ENCODE peak calls at places on chromosomes 12 and 14, in ten cellular contexts. One of them, this sample, is unnamed.

GRCh38 chr12:15220451-15220850 is 766 bp downstream of the RERG start:
- DNase-seq in activated naive CD4-positive, alpha-beta T cell treated with anti-CD3 and anti-CD28 coated beads, Interleukin-2, amount 10 ng/mL, durations not matched to agents 7 days and 5 days: no peak
- DNase-seq in NCI-H2029 treated with DMSO at 0.1 percent for 48 hours: no peak
- DNase-seq in NCI-H774: no peak
- DNase-seq in skeletal muscle cell: no peak
- DNase-seq in SW480: no peak
- DNase-seq in MCF 10A: no peak
- DNase-seq in progenitor cell of endocrine pancreas: no peak
- DNase-seq in islet precursor cell: no peak
- DNase-seq in cerebellum: no peak
- DNase-seq in this sample: no peak

GRCh38 chr14:37237735-37238200 is 40.0 kb downstream of the MIPOL1 start:
- DNase-seq in activated naive CD4-positive, alpha-beta T cell treated with anti-CD3 and anti-CD28 coated beads, Interleukin-2, amount 10 ng/mL, durations not matched to agents 7 days and 5 days: no peak
- DNase-seq in NCI-H2029 treated with DMSO at 0.1 percent for 48 hours: no peak
- DNase-seq in NCI-H774: no peak
- DNase-seq in skeletal muscle cell: no peak
- DNase-seq in SW480: no peak
- DNase-seq in MCF 10A: no peak
- DNase-seq in progenitor cell of endocrine pancreas: no peak
- DNase-seq in islet precursor cell: no peak
- DNase-seq in cerebellum: no peak
- DNase-seq in this sample: no peak

GRCh38 chr12:44126811-44127210 is 290.9 kb downstream of the TMEM117 start:
- DNase-seq in activated naive CD4-positive, alpha-beta T cell treated with anti-CD3 and anti-CD28 coated beads, Interleukin-2, amount 10 ng/mL, durations not matched to agents 7 days and 5 days: no peak
- DNase-seq in NCI-H2029 treated with DMSO at 0.1 percent for 48 hours: no peak
- DNase-seq in NCI-H774: no peak
- DNase-seq in skeletal muscle cell: no peak
- DNase-seq in SW480: no peak
- DNase-seq in MCF 10A: no peak
- DNase-seq in progenitor cell of endocrine pancreas: no peak
- DNase-seq in islet precursor cell: no peak
- DNase-seq in cerebellum: no peak
- DNase-seq in this sample: no peak

GRCh38 chr14:66045572-66046021 is 440.6 kb upstream of the CCDC196 start:
- DNase-seq in activated naive CD4-positive, alpha-beta T cell treated with anti-CD3 and anti-CD28 coated beads, Interleukin-2, amount 10 ng/mL, durations not matched to agents 7 days and 5 days: no peak
- DNase-seq in NCI-H2029 treated with DMSO at 0.1 percent for 48 hours: no peak
- DNase-seq in NCI-H774: no peak
- DNase-seq in skeletal muscle cell: no peak
- DNase-seq in SW480: no peak
- DNase-seq in MCF 10A: no peak
- DNase-seq in progenitor cell of endocrine pancreas: no peak
- DNase-seq in islet precursor cell: peak
- DNase-seq in cerebellum: no peak
- DNase-seq in this sample: no peak

GRCh38 chr12:9404469-9405260 is 196.5 kb upstream of the PZP start:
- DNase-seq in activated naive CD4-positive, alpha-beta T cell treated with anti-CD3 and anti-CD28 coated beads, Interleukin-2, amount 10 ng/mL, durations not matched to agents 7 days and 5 days: no peak
- DNase-seq in NCI-H2029 treated with DMSO at 0.1 percent for 48 hours: no peak
- DNase-seq in NCI-H774: no peak
- DNase-seq in skeletal muscle cell: no peak
- DNase-seq in SW480: no peak
- DNase-seq in MCF 10A: no peak
- DNase-seq in progenitor cell of endocrine pancreas: no peak
- DNase-seq in islet precursor cell: no peak
- DNase-seq in cerebellum: no peak
- DNase-seq in this sample: no peak

GRCh38 chr12:47718531-47718930 is 6.8 kb downstream of the ENDOU start:
- DNase-seq in activated naive CD4-positive, alpha-beta T cell treated with anti-CD3 and anti-CD28 coated beads, Interleukin-2, amount 10 ng/mL, durations not matched to agents 7 days and 5 days: no peak
- DNase-seq in NCI-H2029 treated with DMSO at 0.1 percent for 48 hours: no peak
- DNase-seq in NCI-H774: no peak
- DNase-seq in skeletal muscle cell: no peak
- DNase-seq in SW480: no peak
- DNase-seq in MCF 10A: no peak
- DNase-seq in progenitor cell of endocrine pancreas: no peak
- DNase-seq in islet precursor cell: peak
- DNase-seq in cerebellum: no peak
- DNase-seq in this sample: no peak

GRCh38 chr12:42482086-42482819 is 107.3 kb downstream of the PRICKLE1 start:
- DNase-seq in activated naive CD4-positive, alpha-beta T cell treated with anti-CD3 and anti-CD28 coated beads, Interleukin-2, amount 10 ng/mL, durations not matched to agents 7 days and 5 days: no peak
- DNase-seq in NCI-H2029 treated with DMSO at 0.1 percent for 48 hours: peak
- DNase-seq in NCI-H774: no peak
- DNase-seq in skeletal muscle cell: no peak
- DNase-seq in SW480: no peak
- DNase-seq in MCF 10A: no peak
- DNase-seq in progenitor cell of endocrine pancreas: no peak
- DNase-seq in islet precursor cell: peak
- DNase-seq in cerebellum: no peak
- DNase-seq in this sample: no peak

GRCh38 chr12:57990241-57990883 is 49.0 kb downstream of the ATP23 start:
- DNase-seq in activated naive CD4-positive, alpha-beta T cell treated with anti-CD3 and anti-CD28 coated beads, Interleukin-2, amount 10 ng/mL, durations not matched to agents 7 days and 5 days: no peak
- DNase-seq in NCI-H2029 treated with DMSO at 0.1 percent for 48 hours: no peak
- DNase-seq in NCI-H774: no peak
- DNase-seq in skeletal muscle cell: no peak
- DNase-seq in SW480: no peak
- DNase-seq in MCF 10A: no peak
- DNase-seq in progenitor cell of endocrine pancreas: no peak
- DNase-seq in islet precursor cell: no peak
- DNase-seq in cerebellum: no peak
- DNase-seq in this sample: no peak

GRCh38 chr12:51371295-51371953 is 19.8 kb downstream of the GALNT6 start:
- DNase-seq in activated naive CD4-positive, alpha-beta T cell treated with anti-CD3 and anti-CD28 coated beads, Interleukin-2, amount 10 ng/mL, durations not matched to agents 7 days and 5 days: no peak
- DNase-seq in NCI-H2029 treated with DMSO at 0.1 percent for 48 hours: no peak
- DNase-seq in NCI-H774: no peak
- DNase-seq in skeletal muscle cell: peak
- DNase-seq in SW480: peak
- DNase-seq in MCF 10A: peak
- DNase-seq in progenitor cell of endocrine pancreas: peak
- DNase-seq in islet precursor cell: peak
- DNase-seq in cerebellum: no peak
- DNase-seq in this sample: peak

GRCh38 chr14:100537701-100538565 is 49.3 kb downstream of the BEGAIN start:
- DNase-seq in activated naive CD4-positive, alpha-beta T cell treated with anti-CD3 and anti-CD28 coated beads, Interleukin-2, amount 10 ng/mL, durations not matched to agents 7 days and 5 days: peak
- DNase-seq in NCI-H2029 treated with DMSO at 0.1 percent for 48 hours: no peak
- DNase-seq in NCI-H774: no peak
- DNase-seq in skeletal muscle cell: no peak
- DNase-seq in SW480: no peak
- DNase-seq in MCF 10A: no peak
- DNase-seq in progenitor cell of endocrine pancreas: no peak
- DNase-seq in islet precursor cell: peak
- DNase-seq in cerebellum: no peak
- DNase-seq in this sample: no peak

GRCh38 chr12:48199784-48200198 is 3.3 kb downstream of the OR10AD1 start:
- DNase-seq in activated naive CD4-positive, alpha-beta T cell treated with anti-CD3 and anti-CD28 coated beads, Interleukin-2, amount 10 ng/mL, durations not matched to agents 7 days and 5 days: no peak
- DNase-seq in NCI-H2029 treated with DMSO at 0.1 percent for 48 hours: no peak
- DNase-seq in NCI-H774: no peak
- DNase-seq in skeletal muscle cell: no peak
- DNase-seq in SW480: no peak
- DNase-seq in MCF 10A: no peak
- DNase-seq in progenitor cell of endocrine pancreas: no peak
- DNase-seq in islet precursor cell: peak
- DNase-seq in cerebellum: no peak
- DNase-seq in this sample: no peak

GRCh38 chr12:40622246-40622838 is 69.9 kb upstream of the CNTN1 start:
- DNase-seq in activated naive CD4-positive, alpha-beta T cell treated with anti-CD3 and anti-CD28 coated beads, Interleukin-2, amount 10 ng/mL, durations not matched to agents 7 days and 5 days: peak
- DNase-seq in NCI-H2029 treated with DMSO at 0.1 percent for 48 hours: no peak
- DNase-seq in NCI-H774: peak
- DNase-seq in skeletal muscle cell: peak
- DNase-seq in SW480: peak
- DNase-seq in MCF 10A: peak
- DNase-seq in progenitor cell of endocrine pancreas: peak
- DNase-seq in islet precursor cell: peak
- DNase-seq in cerebellum: peak
- DNase-seq in this sample: peak

GRCh38 chr12:76455582-76456345 is 103.8 kb downstream of the OSBPL8 start:
- DNase-seq in activated naive CD4-positive, alpha-beta T cell treated with anti-CD3 and anti-CD28 coated beads, Interleukin-2, amount 10 ng/mL, durations not matched to agents 7 days and 5 days: peak
- DNase-seq in NCI-H2029 treated with DMSO at 0.1 percent for 48 hours: peak
- DNase-seq in NCI-H774: peak
- DNase-seq in skeletal muscle cell: peak
- DNase-seq in SW480: peak
- DNase-seq in MCF 10A: peak
- DNase-seq in progenitor cell of endocrine pancreas: no peak
- DNase-seq in islet precursor cell: peak
- DNase-seq in cerebellum: peak
- DNase-seq in this sample: peak

GRCh38 chr14:104016873-104017650 is 68.4 kb upstream of the ASPG start:
- DNase-seq in activated naive CD4-positive, alpha-beta T cell treated with anti-CD3 and anti-CD28 coated beads, Interleukin-2, amount 10 ng/mL, durations not matched to agents 7 days and 5 days: no peak
- DNase-seq in NCI-H2029 treated with DMSO at 0.1 percent for 48 hours: no peak
- DNase-seq in NCI-H774: no peak
- DNase-seq in skeletal muscle cell: no peak
- DNase-seq in SW480: no peak
- DNase-seq in MCF 10A: no peak
- DNase-seq in progenitor cell of endocrine pancreas: no peak
- DNase-seq in islet precursor cell: no peak
- DNase-seq in cerebellum: no peak
- DNase-seq in this sample: no peak

GRCh38 chr12:96143392-96143791 is 50.8 kb upstream of the ELK3 start:
- DNase-seq in activated naive CD4-positive, alpha-beta T cell treated with anti-CD3 and anti-CD28 coated beads, Interleukin-2, amount 10 ng/mL, durations not matched to agents 7 days and 5 days: peak
- DNase-seq in NCI-H2029 treated with DMSO at 0.1 percent for 48 hours: no peak
- DNase-seq in NCI-H774: no peak
- DNase-seq in skeletal muscle cell: no peak
- DNase-seq in SW480: no peak
- DNase-seq in MCF 10A: no peak
- DNase-seq in progenitor cell of endocrine pancreas: no peak
- DNase-seq in islet precursor cell: no peak
- DNase-seq in cerebellum: no peak
- DNase-seq in this sample: no peak

GRCh38 chr12:62692884-62693283 is 226.3 kb downstream of the MON2 start:
- DNase-seq in activated naive CD4-positive, alpha-beta T cell treated with anti-CD3 and anti-CD28 coated beads, Interleukin-2, amount 10 ng/mL, durations not matched to agents 7 days and 5 days: no peak
- DNase-seq in NCI-H2029 treated with DMSO at 0.1 percent for 48 hours: no peak
- DNase-seq in NCI-H774: no peak
- DNase-seq in skeletal muscle cell: peak
- DNase-seq in SW480: no peak
- DNase-seq in MCF 10A: no peak
- DNase-seq in progenitor cell of endocrine pancreas: no peak
- DNase-seq in islet precursor cell: no peak
- DNase-seq in cerebellum: no peak
- DNase-seq in this sample: no peak

GRCh38 chr14:71720978-71721624 is 211.1 kb upstream of the RGS6 start:
- DNase-seq in activated naive CD4-positive, alpha-beta T cell treated with anti-CD3 and anti-CD28 coated beads, Interleukin-2, amount 10 ng/mL, durations not matched to agents 7 days and 5 days: peak
- DNase-seq in NCI-H2029 treated with DMSO at 0.1 percent for 48 hours: peak
- DNase-seq in NCI-H774: no peak
- DNase-seq in skeletal muscle cell: peak
- DNase-seq in SW480: peak
- DNase-seq in MCF 10A: peak
- DNase-seq in progenitor cell of endocrine pancreas: no peak
- DNase-seq in islet precursor cell: peak
- DNase-seq in cerebellum: peak
- DNase-seq in this sample: peak

GRCh38 chr12:107670999-107671643 is 14.5 kb upstream of the PWP1 start:
- DNase-seq in activated naive CD4-positive, alpha-beta T cell treated with anti-CD3 and anti-CD28 coated beads, Interleukin-2, amount 10 ng/mL, durations not matched to agents 7 days and 5 days: peak
- DNase-seq in NCI-H2029 treated with DMSO at 0.1 percent for 48 hours: no peak
- DNase-seq in NCI-H774: no peak
- DNase-seq in skeletal muscle cell: no peak
- DNase-seq in SW480: no peak
- DNase-seq in MCF 10A: peak
- DNase-seq in progenitor cell of endocrine pancreas: peak
- DNase-seq in islet precursor cell: no peak
- DNase-seq in cerebellum: no peak
- DNase-seq in this sample: no peak

GRCh38 chr14:21103710-21104447 is 3.0 kb downstream of the TMEM253 start:
- DNase-seq in activated naive CD4-positive, alpha-beta T cell treated with anti-CD3 and anti-CD28 coated beads, Interleukin-2, amount 10 ng/mL, durations not matched to agents 7 days and 5 days: peak
- DNase-seq in NCI-H2029 treated with DMSO at 0.1 percent for 48 hours: peak
- DNase-seq in NCI-H774: peak
- DNase-seq in skeletal muscle cell: peak
- DNase-seq in SW480: peak
- DNase-seq in MCF 10A: peak
- DNase-seq in progenitor cell of endocrine pancreas: peak
- DNase-seq in islet precursor cell: peak
- DNase-seq in cerebellum: peak
- DNase-seq in this sample: peak

GRCh38 chr12:127479256-127479655 is 787.7 kb upstream of the TMEM132C start:
- DNase-seq in activated naive CD4-positive, alpha-beta T cell treated with anti-CD3 and anti-CD28 coated beads, Interleukin-2, amount 10 ng/mL, durations not matched to agents 7 days and 5 days: no peak
- DNase-seq in NCI-H2029 treated with DMSO at 0.1 percent for 48 hours: no peak
- DNase-seq in NCI-H774: no peak
- DNase-seq in skeletal muscle cell: no peak
- DNase-seq in SW480: no peak
- DNase-seq in MCF 10A: no peak
- DNase-seq in progenitor cell of endocrine pancreas: no peak
- DNase-seq in islet precursor cell: no peak
- DNase-seq in cerebellum: no peak
- DNase-seq in this sample: no peak

GRCh38 chr12:88132387-88132786 is 9.5 kb downstream of the CEP290 start:
- DNase-seq in activated naive CD4-positive, alpha-beta T cell treated with anti-CD3 and anti-CD28 coated beads, Interleukin-2, amount 10 ng/mL, durations not matched to agents 7 days and 5 days: no peak
- DNase-seq in NCI-H2029 treated with DMSO at 0.1 percent for 48 hours: no peak
- DNase-seq in NCI-H774: no peak
- DNase-seq in skeletal muscle cell: no peak
- DNase-seq in SW480: no peak
- DNase-seq in MCF 10A: no peak
- DNase-seq in progenitor cell of endocrine pancreas: no peak
- DNase-seq in islet precursor cell: no peak
- DNase-seq in cerebellum: no peak
- DNase-seq in this sample: no peak

GRCh38 chr12:93139028-93139665 is 210.1 kb upstream of the EEA1 start:
- DNase-seq in activated naive CD4-positive, alpha-beta T cell treated with anti-CD3 and anti-CD28 coated beads, Interleukin-2, amount 10 ng/mL, durations not matched to agents 7 days and 5 days: no peak
- DNase-seq in NCI-H2029 treated with DMSO at 0.1 percent for 48 hours: peak
- DNase-seq in NCI-H774: no peak
- DNase-seq in skeletal muscle cell: no peak
- DNase-seq in SW480: no peak
- DNase-seq in MCF 10A: no peak
- DNase-seq in progenitor cell of endocrine pancreas: no peak
- DNase-seq in islet precursor cell: no peak
- DNase-seq in cerebellum: no peak
- DNase-seq in this sample: no peak

GRCh38 chr12:8027856-8028255 is 4.7 kb upstream of the FOXJ2 start:
- DNase-seq in activated naive CD4-positive, alpha-beta T cell treated with anti-CD3 and anti-CD28 coated beads, Interleukin-2, amount 10 ng/mL, durations not matched to agents 7 days and 5 days: no peak
- DNase-seq in NCI-H2029 treated with DMSO at 0.1 percent for 48 hours: no peak
- DNase-seq in NCI-H774: no peak
- DNase-seq in skeletal muscle cell: no peak
- DNase-seq in SW480: no peak
- DNase-seq in MCF 10A: no peak
- DNase-seq in progenitor cell of endocrine pancreas: no peak
- DNase-seq in islet precursor cell: no peak
- DNase-seq in cerebellum: no peak
- DNase-seq in this sample: no peak